ENCODE peak calls at places on chromosome 1, in eight cellular contexts. R is fibroblast of lung, W is lung, T is K562, M is RWPE1, P is A549, J is left lung, S is PC-3. V is an unnamed sample.

GRCh38 chr1:159829822-159830455 is 3.3 kb downstream of the SLAMF8 start:
- DNase-seq in R (peak; percentile 79), W (no peak), T (no peak), M (no peak), P (no peak), J (no peak), S (no peak), V (no peak)

GRCh38 chr1:161439280-161440232 is 65.7 kb upstream of the FCGR2A start:
- DNase-seq in R (peak; percentile 34), W (peak; percentile 38), T (peak; percentile 70), M (no peak), P (peak; percentile 54), J (peak; percentile 85), S (peak; percentile 31), V (peak; percentile 66)

GRCh38 chr1:229334716-229335115 is 8.1 kb downstream of the CCSAP start:
- DNase-seq in R (no peak), W (no peak), T (no peak), M (no peak), P (no peak), J (no peak), S (no peak), V (no peak)

GRCh38 chr1:229122606-229123005 is 148.3 kb upstream of the RAB4A start:
- DNase-seq in R (no peak), W (no peak), T (no peak), M (no peak), P (no peak), J (no peak), S (no peak), V (no peak)

GRCh38 chr1:153277852-153278251 is 18.4 kb downstream of the LORICRIN start:
- DNase-seq in R (no peak), W (no peak), T (peak; percentile 48), M (no peak), P (peak; percentile 43), J (no peak), S (peak; percentile 75), V (peak; percentile 65)

GRCh38 chr1:27397106-27397505 is 4.7 kb downstream of the GPR3 start:
- DNase-seq in R (no peak), W (no peak), T (no peak), M (no peak), P (no peak), J (no peak), S (peak; percentile 6), V (no peak)

GRCh38 chr1:71610489-71610888 is 529.7 kb upstream of the ZRANB2 start:
- DNase-seq in R (no peak), W (no peak), T (no peak), M (no peak), P (no peak), J (no peak), S (no peak), V (no peak)

GRCh38 chr1:166116026-166116425 is 50.8 kb downstream of the FAM78B start:
- DNase-seq in R (no peak), W (no peak), T (no peak), M (no peak), P (no peak), J (no peak), S (no peak), V (no peak)

GRCh38 chr1:219177363-219177762 is 3.7 kb downstream of the LYPLAL1 start:
- DNase-seq in R (peak; percentile 40), W (no peak), T (no peak), M (peak; percentile 80), P (no peak), J (no peak), S (peak; percentile 86), V (peak; percentile 83)

GRCh38 chr1:83077411-83077810 is 921.5 kb downstream of the TTLL7 start:
- DNase-seq in R (no peak), W (no peak), T (no peak), M (no peak), P (no peak), J (no peak), S (no peak), V (no peak)

GRCh38 chr1:45522324-45523104 is 830 bp upstream of the PRDX1 start:
- DNase-seq in R (peak; percentile 73), W (no peak), T (peak; percentile 56), M (no peak), P (peak; percentile 85), J (no peak), S (peak; percentile 77), V (no peak)

GRCh38 chr1:33272930-33273329 is 16.6 kb downstream of the ZNF362 start:
- DNase-seq in R (no peak), W (no peak), T (no peak), M (no peak), P (no peak), J (no peak), S (no peak), V (no peak)

GRCh38 chr1:36609241-36610027 is 126.7 kb upstream of the CSF3R start:
- DNase-seq in R (peak; percentile 16), W (peak; percentile 33), T (peak; percentile 83), M (peak; percentile 65), P (peak; percentile 63), J (no peak), S (peak; percentile 83), V (peak; percentile 22)

GRCh38 chr1:235133086-235133485 is 4.4 kb upstream of the TOMM20 start:
- DNase-seq in R (no peak), W (no peak), T (no peak), M (no peak), P (no peak), J (no peak), S (no peak), V (no peak)

GRCh38 chr1:245869847-245870246 is 637.2 kb downstream of the SMYD3 start:
- DNase-seq in R (no peak), W (no peak), T (no peak), M (no peak), P (no peak), J (no peak), S (peak; percentile 34), V (no peak)

GRCh38 chr1:27864264-27864895 is 8.0 kb upstream of the THEMIS2 start:
- DNase-seq in R (no peak), W (no peak), T (peak; percentile 39), M (no peak), P (no peak), J (no peak), S (peak; percentile 63), V (no peak)

GRCh38 chr1:14939527-14940284 is 213.8 kb upstream of the TMEM51 start:
- DNase-seq in R (peak; percentile 79), W (no peak), T (peak; percentile 58), M (no peak), P (peak; percentile 17), J (no peak), S (peak; percentile 34), V (peak; percentile 85)

GRCh38 chr1:229339086-229339485 is 3.8 kb downstream of the CCSAP start:
- DNase-seq in R (no peak), W (no peak), T (no peak), M (no peak), P (no peak), J (no peak), S (no peak), V (no peak)

GRCh38 chr1:211925016-211925415 is 94.5 kb upstream of the LPGAT1 start:
- DNase-seq in R (no peak), W (no peak), T (peak; percentile 43), M (peak; percentile 40), P (peak; percentile 65), J (no peak), S (peak; percentile 69), V (peak; percentile 80)

DNA sequence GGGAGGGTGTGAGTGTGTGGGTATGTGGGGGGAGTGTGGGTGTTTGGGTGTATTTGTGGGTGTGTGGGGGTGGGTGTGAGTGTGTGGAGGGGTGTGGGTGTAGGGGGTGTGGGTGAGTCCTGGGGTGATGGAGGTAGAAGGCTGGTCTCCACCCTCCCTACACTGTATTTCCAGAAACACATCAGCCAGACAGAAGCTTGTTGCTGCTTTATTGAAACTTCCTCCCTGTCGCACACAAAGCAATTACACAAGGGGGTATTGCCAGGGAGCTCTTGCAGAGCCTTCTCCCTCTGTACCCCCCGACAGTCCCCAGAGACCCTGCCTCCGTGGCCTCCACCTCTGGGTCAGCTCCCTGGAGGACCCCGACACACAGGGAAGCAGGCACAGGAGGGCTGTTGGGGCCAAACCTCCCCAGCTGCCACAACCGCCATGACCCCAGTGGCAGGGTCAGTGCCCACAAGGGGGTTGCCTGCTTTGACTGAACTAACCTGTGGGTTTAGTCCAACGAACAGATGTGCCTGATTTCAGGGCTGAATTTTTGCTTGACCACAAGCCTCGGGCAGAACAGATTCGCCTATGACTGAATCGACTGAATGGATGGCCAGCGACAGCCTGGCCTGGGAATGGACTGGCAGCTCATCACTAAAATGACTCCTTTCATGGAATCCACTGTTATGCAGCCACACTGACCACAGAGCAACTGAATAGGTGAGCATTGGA is 9.1 kb upstream of the MATN1 start:
- DNase-seq in R (peak; percentile 78), W (no peak), T (no peak), M (no peak), P (no peak), J (no peak), S (no peak), V (no peak)
- H3K27ac ChIP-seq in R (no peak overlapping the region), W (no peak overlapping the region), T (peak overlapping the region; percentile 50), M (no peak overlapping the region), P (no peak overlapping the region), J (no peak overlapping the region), S (no peak overlapping the region), V (no peak overlapping the region)

GRCh38 chr1:1306070-1306660 is 1.6 kb downstream of the ACAP3 start:
- DNase-seq in R (no peak), W (no peak), T (peak; percentile 80), M (no peak), P (no peak), J (no peak), S (no peak), V (no peak)
- H3K27ac ChIP-seq in R (peak overlapping the region; percentile 39), W (peak overlapping the region; percentile 5), T (peak overlapping the region; percentile 62), M (peak overlapping the region; percentile 100), P (peak overlapping the region; percentile 95), J (peak overlapping the region; percentile 66), S (no peak overlapping the region), V (no peak overlapping the region)

GRCh38 chr1:175002910-175003517 is 3.3 kb downstream of the CACYBP start:
- DNase-seq in R (no peak), W (no peak), T (no peak), M (no peak), P (no peak), J (no peak), S (no peak), V (no peak)
- H3K27ac ChIP-seq in R (no peak overlapping the region), W (no peak overlapping the region), T (peak overlapping the region; percentile 99), M (no peak overlapping the region), P (no peak overlapping the region), J (no peak overlapping the region), S (no peak overlapping the region), V (no peak overlapping the region)

GRCh38 chr1:157154940-157155514 is 16.8 kb upstream of the ETV3 start:
- DNase-seq in R (peak; percentile 10), W (peak; percentile 75), T (peak; percentile 90), M (no peak), P (peak; percentile 71), J (no peak), S (peak; percentile 43), V (no peak)
- H3K27ac ChIP-seq in R (no peak overlapping the region), W (no peak overlapping the region), T (no peak overlapping the region), M (no peak overlapping the region), P (peak overlapping the region; percentile 82), J (no peak overlapping the region), S (no peak overlapping the region), V (no peak overlapping the region)

GRCh38 chr1:6329851-6330250 is 63.7 kb downstream of the ACOT7 start:
- DNase-seq in R (peak; percentile 63), W (no peak), T (no peak), M (no peak), P (no peak), J (no peak), S (no peak), V (no peak)
- H3K27ac ChIP-seq in R (peak overlapping the region; percentile 58), W (no peak overlapping the region), T (no peak overlapping the region), M (peak overlapping the region; percentile 73), P (no peak overlapping the region), J (no peak overlapping the region), S (no peak overlapping the region), V (no peak overlapping the region)